ENCODE peak calls at places on chromosome 6, in eight cellular contexts. One of them, this sample, is unnamed.

GRCh38 chr6:130743175-130743574 is 84.0 kb upstream of the SMLR1 start:
- DNase-seq in SK-N-SH: no peak
- DNase-seq in body of pancreas: no peak
- DNase-seq in pancreas: no peak
- DNase-seq in CD8-positive, alpha-beta T cell: no peak
- DNase-seq in right atrium auricular region: no peak
- DNase-seq in naive thymus-derived CD4-positive, alpha-beta T cell: no peak
- DNase-seq in A549: no peak
- DNase-seq in this sample: no peak

GRCh38 chr6:132961122-132961521 is 146.8 kb downstream of the RPS12 start:
- DNase-seq in SK-N-SH: no peak
- DNase-seq in body of pancreas: no peak
- DNase-seq in pancreas: no peak
- DNase-seq in CD8-positive, alpha-beta T cell: no peak
- DNase-seq in right atrium auricular region: no peak
- DNase-seq in naive thymus-derived CD4-positive, alpha-beta T cell: no peak
- DNase-seq in A549: no peak
- DNase-seq in this sample: no peak

GRCh38 chr6:133873538-133873937 is 15.4 kb upstream of the TCF21 start:
- DNase-seq in SK-N-SH: no peak
- DNase-seq in body of pancreas: no peak
- DNase-seq in pancreas: no peak
- DNase-seq in CD8-positive, alpha-beta T cell: no peak
- DNase-seq in right atrium auricular region: no peak
- DNase-seq in naive thymus-derived CD4-positive, alpha-beta T cell: no peak
- DNase-seq in A549: no peak
- DNase-seq in this sample: no peak

GRCh38 chr6:35213161-35213823 is 464 bp upstream of the SCUBE3 start:
- DNase-seq in SK-N-SH: peak; percentile 73
- DNase-seq in body of pancreas: no peak
- DNase-seq in pancreas: no peak
- DNase-seq in CD8-positive, alpha-beta T cell: no peak
- DNase-seq in right atrium auricular region: no peak
- DNase-seq in naive thymus-derived CD4-positive, alpha-beta T cell: no peak
- DNase-seq in A549: no peak
- DNase-seq in this sample: no peak

GRCh38 chr6:159805418-159806020 is 5.4 kb downstream of the PNLDC1 start:
- DNase-seq in SK-N-SH: no peak
- DNase-seq in body of pancreas: no peak
- DNase-seq in pancreas: no peak
- DNase-seq in CD8-positive, alpha-beta T cell: no peak
- DNase-seq in right atrium auricular region: no peak
- DNase-seq in naive thymus-derived CD4-positive, alpha-beta T cell: no peak
- DNase-seq in A549: no peak
- DNase-seq in this sample: no peak

GRCh38 chr6:105600342-105601293 is 197.7 kb upstream of the PREP start:
- DNase-seq in SK-N-SH: no peak
- DNase-seq in body of pancreas: no peak
- DNase-seq in pancreas: no peak
- DNase-seq in CD8-positive, alpha-beta T cell: no peak
- DNase-seq in right atrium auricular region: no peak
- DNase-seq in naive thymus-derived CD4-positive, alpha-beta T cell: no peak
- DNase-seq in A549: peak; percentile 95
- DNase-seq in this sample: no peak

GRCh38 chr6:55943329-55943728 is 67.9 kb upstream of the BMP5 start:
- DNase-seq in SK-N-SH: no peak
- DNase-seq in body of pancreas: no peak
- DNase-seq in pancreas: no peak
- DNase-seq in CD8-positive, alpha-beta T cell: no peak
- DNase-seq in right atrium auricular region: no peak
- DNase-seq in naive thymus-derived CD4-positive, alpha-beta T cell: no peak
- DNase-seq in A549: no peak
- DNase-seq in this sample: no peak

GRCh38 chr6:49966823-49967222 is 2.6 kb downstream of the DEFB113 start:
- DNase-seq in SK-N-SH: no peak
- DNase-seq in body of pancreas: no peak
- DNase-seq in pancreas: no peak
- DNase-seq in CD8-positive, alpha-beta T cell: no peak
- DNase-seq in right atrium auricular region: no peak
- DNase-seq in naive thymus-derived CD4-positive, alpha-beta T cell: no peak
- DNase-seq in A549: no peak
- DNase-seq in this sample: no peak

GRCh38 chr6:132633362-132633761 is 9.3 kb upstream of the TAAR2 start:
- DNase-seq in SK-N-SH: no peak
- DNase-seq in body of pancreas: no peak
- DNase-seq in pancreas: no peak
- DNase-seq in CD8-positive, alpha-beta T cell: no peak
- DNase-seq in right atrium auricular region: no peak
- DNase-seq in naive thymus-derived CD4-positive, alpha-beta T cell: no peak
- DNase-seq in A549: no peak
- DNase-seq in this sample: no peak

GRCh38 chr6:2563635-2564034 is 187.1 kb downstream of the MYLK4 start:
- DNase-seq in SK-N-SH: no peak
- DNase-seq in body of pancreas: no peak
- DNase-seq in pancreas: no peak
- DNase-seq in CD8-positive, alpha-beta T cell: no peak
- DNase-seq in right atrium auricular region: no peak
- DNase-seq in naive thymus-derived CD4-positive, alpha-beta T cell: no peak
- DNase-seq in A549: no peak
- DNase-seq in this sample: no peak

GRCh38 chr6:34196833-34197195 is 39.9 kb upstream of the HMGA1 start:
- DNase-seq in SK-N-SH: no peak
- DNase-seq in body of pancreas: no peak
- DNase-seq in pancreas: no peak
- DNase-seq in CD8-positive, alpha-beta T cell: no peak
- DNase-seq in right atrium auricular region: no peak
- DNase-seq in naive thymus-derived CD4-positive, alpha-beta T cell: no peak
- DNase-seq in A549: no peak
- DNase-seq in this sample: no peak

DNA sequence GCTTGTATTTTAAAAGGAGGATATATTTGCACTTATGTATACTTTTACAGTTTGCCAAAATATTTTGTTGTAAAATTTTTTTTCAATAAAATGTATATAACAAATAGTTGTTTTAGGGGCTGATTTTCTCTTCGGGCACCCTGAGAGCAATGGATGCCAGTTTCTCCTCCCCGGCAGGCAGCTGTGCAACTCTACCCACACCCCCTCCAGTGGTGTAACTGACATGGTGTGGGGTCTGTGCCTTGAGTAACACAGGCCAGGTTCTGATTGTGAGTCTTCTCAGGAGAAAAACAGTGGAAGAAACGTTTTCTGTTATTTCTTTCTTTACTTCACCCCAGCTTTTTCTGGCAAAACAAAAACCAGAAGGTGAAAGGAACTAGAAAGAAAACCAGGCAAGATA is 6.1 kb downstream of the FOXF2 start:
- DNase-seq in SK-N-SH: no peak
- DNase-seq in body of pancreas: no peak
- DNase-seq in pancreas: no peak
- DNase-seq in CD8-positive, alpha-beta T cell: no peak
- DNase-seq in right atrium auricular region: no peak
- DNase-seq in naive thymus-derived CD4-positive, alpha-beta T cell: no peak
- DNase-seq in A549: no peak
- DNase-seq in this sample: no peak
- H3K27ac ChIP-seq in SK-N-SH: no peak overlapping the region
- H3K27ac ChIP-seq in body of pancreas: no peak overlapping the region
- H3K27ac ChIP-seq in pancreas: no peak overlapping the region
- H3K27ac ChIP-seq in CD8-positive, alpha-beta T cell: no peak overlapping the region
- H3K27ac ChIP-seq in right atrium auricular region: no peak overlapping the region
- H3K27ac ChIP-seq in naive thymus-derived CD4-positive, alpha-beta T cell: no peak overlapping the region
- H3K27ac ChIP-seq in A549: no peak overlapping the region
- H3K27ac ChIP-seq in this sample: no peak overlapping the region

GRCh38 chr6:110518281-110518623 is 41.8 kb upstream of the SLC22A16 start:
- DNase-seq in SK-N-SH: peak; percentile 36
- DNase-seq in body of pancreas: no peak
- DNase-seq in pancreas: no peak
- DNase-seq in CD8-positive, alpha-beta T cell: no peak
- DNase-seq in right atrium auricular region: no peak
- DNase-seq in naive thymus-derived CD4-positive, alpha-beta T cell: no peak
- DNase-seq in A549: peak; percentile 28
- DNase-seq in this sample: no peak

GRCh38 chr6:110517601-110518280 is 41.3 kb upstream of the SLC22A16 start:
- DNase-seq in SK-N-SH: no peak
- DNase-seq in body of pancreas: no peak
- DNase-seq in pancreas: no peak
- DNase-seq in CD8-positive, alpha-beta T cell: no peak
- DNase-seq in right atrium auricular region: no peak
- DNase-seq in naive thymus-derived CD4-positive, alpha-beta T cell: no peak
- DNase-seq in A549: no peak
- DNase-seq in this sample: no peak

GRCh38 chr6:110520188-110520956 is 44.0 kb upstream of the SLC22A16 start:
- DNase-seq in SK-N-SH: no peak
- DNase-seq in body of pancreas: no peak
- DNase-seq in pancreas: no peak
- DNase-seq in CD8-positive, alpha-beta T cell: no peak
- DNase-seq in right atrium auricular region: no peak
- DNase-seq in naive thymus-derived CD4-positive, alpha-beta T cell: no peak
- DNase-seq in A549: no peak
- DNase-seq in this sample: no peak

GRCh38 chr6:110514818-110515217 is 38.4 kb upstream of the SLC22A16 start:
- DNase-seq in SK-N-SH: no peak
- DNase-seq in body of pancreas: no peak
- DNase-seq in pancreas: no peak
- DNase-seq in CD8-positive, alpha-beta T cell: no peak
- DNase-seq in right atrium auricular region: no peak
- DNase-seq in naive thymus-derived CD4-positive, alpha-beta T cell: no peak
- DNase-seq in A549: no peak
- DNase-seq in this sample: no peak

GRCh38 chr6:110517034-110517433 is 40.6 kb upstream of the SLC22A16 start:
- DNase-seq in SK-N-SH: no peak
- DNase-seq in body of pancreas: no peak
- DNase-seq in pancreas: no peak
- DNase-seq in CD8-positive, alpha-beta T cell: no peak
- DNase-seq in right atrium auricular region: no peak
- DNase-seq in naive thymus-derived CD4-positive, alpha-beta T cell: no peak
- DNase-seq in A549: no peak
- DNase-seq in this sample: no peak
- H3K4me3 ChIP-seq in SK-N-SH: no peak overlapping the region
- H3K4me3 ChIP-seq in body of pancreas: no peak overlapping the region
- H3K4me3 ChIP-seq in pancreas: no peak overlapping the region
- H3K4me3 ChIP-seq in CD8-positive, alpha-beta T cell: no peak overlapping the region
- H3K4me3 ChIP-seq in right atrium auricular region: no peak overlapping the region
- H3K4me3 ChIP-seq in naive thymus-derived CD4-positive, alpha-beta T cell: no peak overlapping the region
- H3K4me3 ChIP-seq in A549: no peak overlapping the region
- H3K4me3 ChIP-seq in this sample: no peak overlapping the region

DNA sequence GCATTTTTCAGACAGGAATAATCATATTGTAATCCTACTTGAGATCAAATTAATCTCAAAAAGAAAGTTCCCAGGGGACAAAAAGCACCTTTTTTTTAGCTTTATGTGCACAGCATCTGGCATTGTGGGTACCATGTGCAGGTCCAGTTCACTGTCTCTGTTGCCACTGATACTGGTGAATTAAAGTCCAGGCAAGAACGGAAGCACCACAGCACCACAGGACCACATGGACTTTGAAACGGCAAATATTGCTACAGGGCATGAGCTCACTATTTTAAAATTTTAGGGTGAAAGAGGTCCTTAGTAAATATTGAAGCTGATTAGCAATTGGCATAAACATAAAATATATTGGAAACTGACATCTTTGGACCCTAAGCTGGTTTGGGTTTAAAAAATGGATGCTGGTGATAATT is 709.0 kb downstream of the EPM2A start:
- DNase-seq in SK-N-SH: no peak
- DNase-seq in body of pancreas: peak; percentile 27
- DNase-seq in pancreas: peak; percentile 18
- DNase-seq in CD8-positive, alpha-beta T cell: no peak
- DNase-seq in right atrium auricular region: no peak
- DNase-seq in naive thymus-derived CD4-positive, alpha-beta T cell: no peak
- DNase-seq in A549: no peak
- DNase-seq in this sample: no peak
- H3K9me3 ChIP-seq in SK-N-SH: no peaks in the 10 kb centered on the region
- H3K9me3 ChIP-seq in body of pancreas: no peaks in the 10 kb centered on the region
- H3K9me3 ChIP-seq in pancreas: no peaks in the 10 kb centered on the region
- H3K9me3 ChIP-seq in CD8-positive, alpha-beta T cell: no peaks in the 10 kb centered on the region
- H3K9me3 ChIP-seq in right atrium auricular region: no peaks in the 10 kb centered on the region
- H3K9me3 ChIP-seq in naive thymus-derived CD4-positive, alpha-beta T cell: no peaks in the 10 kb centered on the region
- H3K9me3 ChIP-seq in A549: no peaks in the 10 kb centered on the region
- H3K9me3 ChIP-seq in this sample: no peaks in the 10 kb centered on the region

GRCh38 chr6:166167258-166167731 is 356 bp downstream of the TBXT start:
- DNase-seq in SK-N-SH: no peak
- DNase-seq in body of pancreas: no peak
- DNase-seq in pancreas: no peak
- DNase-seq in CD8-positive, alpha-beta T cell: no peak
- DNase-seq in right atrium auricular region: no peak
- DNase-seq in naive thymus-derived CD4-positive, alpha-beta T cell: no peak
- DNase-seq in A549: no peak
- DNase-seq in this sample: no peak

GRCh38 chr6:166167801-166168615 is at the start of gene TBXT:
- DNase-seq in SK-N-SH: no peak
- DNase-seq in body of pancreas: no peak
- DNase-seq in pancreas: no peak
- DNase-seq in CD8-positive, alpha-beta T cell: no peak
- DNase-seq in right atrium auricular region: no peak
- DNase-seq in naive thymus-derived CD4-positive, alpha-beta T cell: no peak
- DNase-seq in A549: no peak
- DNase-seq in this sample: no peak

GRCh38 chr6:166168616-166169548 is 1.2 kb upstream of the TBXT start:
- DNase-seq in SK-N-SH: no peak
- DNase-seq in body of pancreas: no peak
- DNase-seq in pancreas: no peak
- DNase-seq in CD8-positive, alpha-beta T cell: no peak
- DNase-seq in right atrium auricular region: no peak
- DNase-seq in naive thymus-derived CD4-positive, alpha-beta T cell: no peak
- DNase-seq in A549: no peak
- DNase-seq in this sample: no peak

GRCh38 chr6:166172546-166172945 is 4.9 kb upstream of the TBXT start:
- DNase-seq in SK-N-SH: no peak
- DNase-seq in body of pancreas: no peak
- DNase-seq in pancreas: no peak
- DNase-seq in CD8-positive, alpha-beta T cell: no peak
- DNase-seq in right atrium auricular region: no peak
- DNase-seq in naive thymus-derived CD4-positive, alpha-beta T cell: no peak
- DNase-seq in A549: no peak
- DNase-seq in this sample: no peak

DNA sequence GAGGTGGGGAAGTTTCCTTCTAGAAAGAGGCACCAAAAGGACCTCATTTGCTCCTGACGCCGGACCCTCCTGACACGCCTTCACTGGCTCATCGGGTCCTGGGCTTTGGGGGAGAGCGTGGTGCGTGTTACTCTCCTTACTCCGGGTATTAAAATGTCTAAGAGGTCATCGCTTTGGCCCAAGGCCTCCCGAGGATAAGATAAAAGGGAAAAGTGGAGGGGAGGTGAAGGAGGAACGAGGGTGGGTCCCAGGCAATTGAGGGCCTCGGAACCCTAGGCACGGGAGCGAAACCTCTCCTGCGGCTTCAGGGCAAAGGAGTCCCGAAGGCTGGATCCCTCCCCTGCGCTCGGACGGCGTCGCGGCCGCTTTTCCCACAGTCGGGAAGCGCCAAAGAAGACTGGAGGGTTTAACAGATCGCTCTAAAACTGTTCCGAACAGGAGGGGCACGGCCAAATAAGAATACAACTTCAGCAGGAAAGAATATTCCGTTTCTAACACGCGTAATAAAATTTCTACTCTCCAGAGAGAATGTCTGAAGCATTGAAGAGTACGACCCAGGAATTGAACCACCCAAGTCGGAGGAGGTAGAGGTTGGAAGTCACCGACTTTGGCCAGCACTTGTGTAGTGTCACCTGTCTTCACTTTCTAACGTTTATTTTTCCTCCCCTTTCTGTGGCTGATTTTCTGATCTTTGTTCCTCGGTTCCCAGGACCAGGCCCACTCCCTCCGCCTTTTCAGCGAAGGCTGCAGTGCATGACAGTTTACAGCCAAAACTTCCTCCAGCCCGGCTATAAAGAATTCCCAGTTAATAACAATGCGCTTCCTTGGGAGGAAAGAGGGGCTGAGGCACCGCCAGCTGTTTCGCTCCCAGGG is 2.1 kb upstream of the TBXT start:
- DNase-seq in SK-N-SH: no peak
- DNase-seq in body of pancreas: no peak
- DNase-seq in pancreas: no peak
- DNase-seq in CD8-positive, alpha-beta T cell: no peak
- DNase-seq in right atrium auricular region: no peak
- DNase-seq in naive thymus-derived CD4-positive, alpha-beta T cell: no peak
- DNase-seq in A549: no peak
- DNase-seq in this sample: no peak
- H3K27ac ChIP-seq in SK-N-SH: no peak overlapping the region
- H3K27ac ChIP-seq in body of pancreas: no peak overlapping the region
- H3K27ac ChIP-seq in pancreas: no peak overlapping the region
- H3K27ac ChIP-seq in CD8-positive, alpha-beta T cell: no peak overlapping the region
- H3K27ac ChIP-seq in right atrium auricular region: no peak overlapping the region
- H3K27ac ChIP-seq in naive thymus-derived CD4-positive, alpha-beta T cell: no peak overlapping the region
- H3K27ac ChIP-seq in A549: no peak overlapping the region
- H3K27ac ChIP-seq in this sample: no peak overlapping the region